ENCODE peak calls at places on chromosomes 11 and 22, in nine cellular contexts. O is mammary epithelial cell, B is A673, Q is body of pancreas, P is ovary, T is thoracic aorta, D is fibroblast of lung, M is astrocyte, W is transverse colon. R is an unnamed sample.

GRCh38 chr11:3865388-3866193 is 10.1 kb downstream of the STIM1 start:
- DNase-seq in O (peak), B (no peak), Q (no peak), P (no peak), T (no peak), D (peak), M (peak), W (no peak), R (no peak)

GRCh38 chr22:33908201-33909074 is 11.8 kb downstream of the LARGE1 start:
- DNase-seq in O (no peak), B (no peak), Q (no peak), P (no peak), T (no peak), D (no peak), M (no peak), W (no peak), R (no peak)

GRCh38 chr11:64340671-64341335 is 799 bp downstream of the CCDC88B start:
- DNase-seq in O (no peak), B (no peak), Q (peak), P (peak), T (no peak), D (no peak), M (no peak), W (peak), R (no peak)

GRCh38 chr22:46381142-46381541 is 45.6 kb downstream of the TRMU start:
- DNase-seq in O (peak), B (no peak), Q (no peak), P (no peak), T (no peak), D (no peak), M (peak), W (no peak), R (no peak)

GRCh38 chr11:8083871-8084281 is 2.9 kb downstream of the TUB start:
- DNase-seq in O (no peak), B (no peak), Q (no peak), P (no peak), T (no peak), D (no peak), M (no peak), W (no peak), R (no peak)

GRCh38 chr11:66467756-66468155 is 1.1 kb downstream of the PELI3 start:
- DNase-seq in O (no peak), B (no peak), Q (no peak), P (peak), T (no peak), D (peak), M (no peak), W (peak), R (no peak)

GRCh38 chr22:19448076-19448607 is 631 bp upstream of the C22orf39 start:
- DNase-seq in O (peak), B (peak), Q (peak), P (no peak), T (no peak), D (peak), M (peak), W (peak), R (peak)

GRCh38 chr11:5291207-5291838 is 10.4 kb downstream of the OR51B4 start:
- DNase-seq in O (peak), B (peak), Q (no peak), P (no peak), T (no peak), D (peak), M (no peak), W (no peak), R (no peak)

GRCh38 chr22:43381693-43382092 is 30.1 kb upstream of the MPPED1 start:
- DNase-seq in O (no peak), B (no peak), Q (no peak), P (no peak), T (no peak), D (peak), M (no peak), W (peak), R (no peak)

GRCh38 chr22:27892064-27892463 is 27.0 kb downstream of the PITPNB start:
- DNase-seq in O (no peak), B (no peak), Q (no peak), P (no peak), T (no peak), D (no peak), M (no peak), W (no peak), R (no peak)

GRCh38 chr11:68032997-68033707 is 2.7 kb downstream of the NDUFS8 start:
- DNase-seq in O (no peak), B (no peak), Q (no peak), P (no peak), T (no peak), D (no peak), M (no peak), W (no peak), R (no peak)

GRCh38 chr11:111696556-111696955 is 69.6 kb downstream of the PPP2R1B start:
- DNase-seq in O (peak), B (no peak), Q (no peak), P (no peak), T (no peak), D (peak), M (peak), W (no peak), R (no peak)

GRCh38 chr11:118277312-118277711 is 13.2 kb upstream of the MPZL2 start:
- DNase-seq in O (peak), B (no peak), Q (no peak), P (no peak), T (no peak), D (no peak), M (peak), W (no peak), R (no peak)

GRCh38 chr22:49152930-49153770 is 674.5 kb downstream of the BRD1 start:
- DNase-seq in O (no peak), B (no peak), Q (no peak), P (no peak), T (no peak), D (no peak), M (no peak), W (no peak), R (no peak)

GRCh38 chr11:2523821-2524391 is 79.1 kb downstream of the KCNQ1 start:
- DNase-seq in O (no peak), B (no peak), Q (peak), P (peak), T (no peak), D (no peak), M (no peak), W (peak), R (peak)

GRCh38 chr22:37253164-37253660 is 9.1 kb upstream of the RAC2 start:
- DNase-seq in O (no peak), B (peak), Q (no peak), P (no peak), T (no peak), D (no peak), M (no peak), W (no peak), R (no peak)
- TF ChIP-seq CTCF in O (no peak), B (peak), Q (no peak), P (no peak), T (no peak), D (peak), M (peak), W (no peak), R (no peak)

GRCh38 chr11:20161230-20161918 is 1.1 kb upstream of the DBX1 start:
- DNase-seq in O (no peak), B (no peak), Q (no peak), P (no peak), T (no peak), D (no peak), M (no peak), W (no peak), R (no peak)

GRCh38 chr11:20160425-20161229 is at the start of gene DBX1:
- DNase-seq in O (no peak), B (no peak), Q (no peak), P (no peak), T (no peak), D (no peak), M (no peak), W (no peak), R (no peak)

GRCh38 chr11:20162824-20163777 is 2.8 kb upstream of the DBX1 start:
- DNase-seq in O (peak), B (no peak), Q (no peak), P (no peak), T (no peak), D (peak), M (peak), W (no peak), R (no peak)

GRCh38 chr11:20162340-20162739 is 2.1 kb upstream of the DBX1 start:
- DNase-seq in O (no peak), B (no peak), Q (no peak), P (no peak), T (no peak), D (no peak), M (no peak), W (no peak), R (no peak)

DNA sequence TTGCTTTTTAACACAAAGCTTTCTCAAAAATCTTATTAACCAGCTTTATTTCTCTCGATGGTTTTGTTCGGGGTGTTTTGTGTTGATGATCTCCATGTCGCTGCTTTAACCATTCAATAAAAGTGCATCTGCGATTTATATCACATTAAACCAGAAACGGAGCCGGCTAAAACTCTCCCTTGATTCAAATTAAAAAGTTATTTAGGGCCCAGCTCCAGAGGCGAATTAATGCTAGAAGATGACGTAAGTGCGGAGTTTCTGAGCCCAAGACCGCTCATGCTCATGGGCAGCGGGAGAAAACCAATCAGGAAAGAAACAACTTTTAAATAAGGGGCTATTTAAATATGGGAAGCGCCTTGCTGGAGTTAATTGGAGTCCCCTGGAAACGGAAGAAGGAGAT is 1.6 kb upstream of the DBX1 start:
- DNase-seq in O (no peak), B (no peak), Q (no peak), P (no peak), T (no peak), D (no peak), M (no peak), W (no peak), R (no peak)
- H3K4me3 ChIP-seq in O (no peak), B (no peak), Q (no peak), P (no peak), T (no peak), D (no peak), M (no peak), W (no peak), R (no peak)

DNA sequence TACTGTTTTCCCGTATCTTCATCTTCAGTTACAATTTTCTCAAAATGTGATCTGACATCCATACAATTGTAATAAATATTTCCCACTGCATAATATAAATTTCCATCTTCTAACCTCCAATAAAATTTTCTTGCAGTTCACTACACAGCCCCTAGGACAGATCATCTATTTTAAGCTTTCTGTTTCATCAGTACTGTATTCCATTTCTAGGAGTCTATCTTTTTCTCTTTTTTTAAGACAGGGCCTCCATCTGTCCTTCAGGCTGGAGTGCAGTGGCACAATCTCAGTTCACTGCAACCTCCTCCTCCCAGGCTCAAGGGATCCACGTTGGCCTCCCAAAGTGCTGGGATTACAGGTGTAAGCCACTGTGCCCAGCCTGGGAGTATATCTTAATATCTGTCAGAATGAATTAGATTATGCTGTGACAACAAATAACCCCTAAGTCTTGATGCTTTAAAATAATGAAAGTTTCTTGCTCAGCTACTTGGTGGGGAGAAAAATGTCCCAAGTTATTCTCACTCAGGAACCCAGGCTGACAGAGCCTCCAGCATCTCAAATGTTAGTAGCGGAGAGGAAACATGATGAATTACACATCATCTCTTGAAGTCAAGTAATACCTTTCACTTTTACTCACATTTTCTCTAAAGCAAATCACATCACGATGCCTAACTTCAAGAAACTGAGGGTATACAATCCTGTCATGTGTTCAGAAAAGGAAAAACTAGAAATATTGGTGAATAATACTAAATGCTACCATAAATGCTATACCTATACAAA is 92.2 kb downstream of the BUD13 start:
- DNase-seq in O (no peak), B (no peak), Q (no peak), P (no peak), T (no peak), D (no peak), M (no peak), W (no peak), R (no peak)
- TF ChIP-seq CTCF in O (no peak), B (no peak), Q (no peak), P (no peak), T (no peak), D (peak), M (no peak), W (no peak), R (no peak)

DNA sequence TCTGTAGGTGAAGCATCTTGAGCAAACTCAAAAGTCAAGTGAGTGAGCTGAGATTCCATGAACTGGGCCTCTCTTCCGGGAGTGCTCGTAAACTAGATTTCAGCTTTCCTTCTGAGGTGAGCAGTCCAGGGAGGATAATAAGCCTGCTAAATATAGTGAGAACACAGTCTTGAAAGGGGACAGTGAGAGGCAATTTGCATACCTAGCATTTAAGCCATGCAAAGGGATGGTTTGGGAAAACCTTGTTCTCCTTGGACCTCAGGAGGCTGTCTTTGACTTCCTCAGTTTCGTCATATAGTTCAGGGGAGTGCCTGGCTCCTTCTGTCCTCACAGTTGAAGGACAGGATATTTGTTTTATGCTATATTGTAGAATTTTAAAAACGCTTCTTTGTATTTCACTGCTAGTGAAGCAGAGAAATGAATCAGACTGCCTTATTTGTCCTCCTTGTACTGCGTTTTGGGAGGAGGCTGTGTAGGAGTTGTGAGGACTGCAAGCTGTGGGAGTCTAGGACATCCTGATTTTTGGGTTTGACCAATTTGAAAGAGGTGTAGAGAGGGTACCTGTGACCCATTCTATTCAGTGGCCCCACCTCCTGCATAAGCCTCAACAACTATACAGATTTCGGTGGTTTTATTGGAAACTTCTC is 11.0 kb upstream of the SORL1-AS1 start:
- DNase-seq in O (no peak), B (no peak), Q (no peak), P (no peak), T (no peak), D (no peak), M (no peak), W (no peak), R (no peak)
- H3K4me3 ChIP-seq in O (no peak), B (no peak), Q (no peak), P (no peak), T (no peak), D (no peak), M (no peak), W (no peak), R (no peak)

DNA sequence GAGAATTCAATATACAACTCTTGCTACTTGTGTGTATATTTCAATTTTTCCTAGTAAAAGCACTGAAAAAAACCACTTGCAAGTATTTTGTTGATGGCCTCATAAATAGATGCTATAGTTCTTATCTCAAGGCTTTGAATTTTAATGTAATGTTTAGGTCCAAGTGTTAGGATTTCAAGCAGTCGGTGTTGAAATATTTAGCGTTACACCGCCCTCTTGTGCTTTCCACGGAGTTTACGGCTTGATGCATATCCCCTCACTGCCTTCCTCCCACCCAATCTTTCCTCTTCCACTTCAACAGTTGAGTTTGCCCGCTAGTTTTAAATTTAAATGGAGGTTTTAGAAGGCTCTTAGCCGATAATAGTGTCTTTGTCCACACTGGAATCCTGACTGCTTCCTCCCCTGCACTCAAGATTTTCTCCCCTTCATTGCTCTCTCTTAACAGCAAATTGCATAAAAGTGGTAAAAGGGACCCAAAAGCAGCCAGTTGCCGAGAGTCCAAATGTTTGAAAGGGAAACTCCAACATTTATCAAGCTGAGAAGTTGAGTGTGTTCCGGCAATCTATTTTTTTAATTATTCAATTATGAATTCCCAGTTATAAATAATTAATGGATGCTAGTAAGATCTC is 25.9 kb upstream of the HTATIP2 start:
- DNase-seq in O (peak), B (peak), Q (no peak), P (no peak), T (no peak), D (peak), M (peak), W (peak), R (no peak)
- TF ChIP-seq CTCF in O (peak), B (peak), Q (peak), P (no peak), T (no peak), D (peak), M (peak), W (no peak), R (peak)

DNA sequence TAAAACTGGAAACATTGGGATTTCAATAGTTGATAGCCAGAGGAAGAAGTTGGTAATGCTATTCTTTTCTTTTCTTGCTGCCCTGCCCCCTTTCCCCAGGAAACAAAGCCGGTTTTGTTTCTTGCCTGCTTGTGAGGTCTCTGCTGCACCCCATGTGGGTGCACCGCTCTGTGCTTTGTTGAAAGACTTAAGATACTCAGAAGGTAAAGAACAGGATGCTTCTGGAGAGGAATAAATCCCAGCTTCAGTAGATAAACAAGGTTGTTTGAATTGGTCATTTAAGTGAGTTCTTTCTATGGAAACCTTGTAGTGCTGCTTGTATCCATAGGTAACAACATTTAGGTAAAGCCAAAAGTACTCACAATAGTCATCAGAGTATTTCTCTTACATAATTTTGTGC is 87.5 kb downstream of the YAP1 start:
- DNase-seq in O (peak), B (peak), Q (no peak), P (no peak), T (no peak), D (no peak), M (no peak), W (no peak), R (no peak)
- H3K4me3 ChIP-seq in O (no peak), B (no peak), Q (no peak), P (no peak), T (no peak), D (no peak), M (no peak), W (no peak), R (no peak)

DNA sequence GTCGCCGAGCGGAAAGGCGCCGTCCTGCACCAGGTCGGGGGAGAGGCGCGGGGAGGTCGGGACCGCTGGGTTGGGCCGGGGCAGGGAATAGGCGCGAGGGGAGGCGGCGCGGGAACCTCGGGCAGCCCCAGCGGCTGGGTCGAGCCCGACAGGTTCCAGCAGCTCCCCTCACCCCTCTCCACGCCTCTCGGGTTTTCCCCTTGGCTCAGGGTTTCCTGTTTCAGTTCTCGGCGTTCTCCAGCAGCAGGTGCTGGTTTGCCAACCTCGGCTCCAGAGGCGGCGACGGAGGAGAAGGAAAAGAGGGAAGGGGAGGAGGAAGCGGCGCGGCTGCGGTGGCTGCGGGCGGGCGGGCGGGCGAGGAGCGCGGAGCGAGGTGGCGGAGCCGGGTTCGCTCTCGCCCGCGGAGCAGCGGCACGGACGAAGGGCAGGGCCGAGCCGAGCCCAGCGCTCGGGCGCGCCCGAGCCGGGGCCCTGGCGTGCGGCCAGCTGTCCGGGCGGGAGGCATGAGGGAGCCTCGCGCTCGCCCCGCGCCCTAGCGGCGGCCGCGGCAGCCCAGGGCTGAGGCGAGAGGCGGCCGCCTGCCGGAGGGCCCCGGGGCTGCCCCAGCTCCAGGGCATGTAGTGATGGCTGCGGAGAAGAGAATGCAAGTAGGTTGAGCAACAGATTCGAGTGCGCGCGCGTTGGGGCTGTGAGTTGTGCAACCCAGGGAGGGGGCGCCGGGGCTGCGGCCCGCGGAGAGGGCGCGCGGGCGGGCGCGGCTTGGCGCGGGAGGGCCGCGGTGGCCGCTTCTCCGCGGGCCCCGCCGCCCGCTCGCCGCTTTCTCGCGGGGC is at the start of gene ZC3H12C:
- DNase-seq in O (peak), B (peak), Q (peak), P (peak), T (peak), D (peak), M (peak), W (peak), R (peak)
- TF ChIP-seq CTCF in O (peak), B (peak), Q (peak), P (peak), T (peak), D (peak), M (peak), W (peak), R (peak)